ENCODE peak calls at places on chromosomes 7 and 10, in ten cellular contexts. J, U, T, D, C, H, O, F, K and Z are unnamed samples.

GRCh38 chr10:127525686-127526085 is 23.4 kb upstream of the NPS start:
- DNase-seq in C (no peak), K (no peak), J (no peak), T (no peak), D (no peak), F (no peak), H (no peak), U (no peak), O (no peak), Z (no peak)

GRCh38 chr7:157664866-157665633 is 328.2 kb downstream of the DNAJB6 start:
- DNase-seq in J (no peak), C (no peak), F (no peak), O (no peak), U (no peak), T (no peak), D (no peak), K (no peak), H (no peak), Z (no peak)

GRCh38 chr10:21184216-21184615 is 287.1 kb upstream of the NEBL start:
- DNase-seq in H (no peak), O (no peak), D (no peak), U (no peak), F (no peak), C (no peak), J (peak; percentile 62), K (no peak), T (no peak), Z (peak; percentile 65)

GRCh38 chr10:87763086-87763861 is 54.8 kb downstream of the ATAD1 start:
- DNase-seq in U (no peak), J (no peak), D (no peak), H (no peak), K (no peak), F (no peak), O (no peak), T (no peak), C (no peak), Z (no peak)

GRCh38 chr7:149598721-149599308 is 101.2 kb upstream of the ZNF746 start:
- DNase-seq in D (peak; percentile 57), U (peak; percentile 35), H (peak; percentile 65), F (peak; percentile 22), O (no peak), T (no peak), J (peak; percentile 53), K (peak; percentile 31), C (peak; percentile 53), Z (peak; percentile 20)

GRCh38 chr10:62870866-62871265 is 54.7 kb upstream of the EGR2 start:
- DNase-seq in J (no peak), F (no peak), C (no peak), U (no peak), D (no peak), H (peak; percentile 84), T (no peak), K (peak; percentile 54), O (no peak), Z (no peak)

GRCh38 chr10:71333154-71333887 is 14.3 kb downstream of the SLC29A3 start:
- DNase-seq in F (no peak), U (no peak), K (no peak), H (no peak), O (no peak), T (no peak), D (no peak), J (no peak), C (peak; percentile 59), Z (no peak)

GRCh38 chr10:121078036-121078435 is 226.9 kb downstream of the WDR11 start:
- DNase-seq in F (no peak), H (no peak), U (no peak), C (no peak), T (no peak), K (no peak), J (no peak), O (no peak), D (no peak), Z (no peak)

GRCh38 chr10:122374859-122375721 is 582 bp downstream of the PLEKHA1 start:
- DNase-seq in T (no peak), U (peak; percentile 49), F (peak; percentile 27), C (peak; percentile 64), H (peak; percentile 89), J (peak; percentile 42), K (peak; percentile 79), O (peak; percentile 60), D (peak; percentile 59), Z (peak; percentile 81)

GRCh38 chr10:14834588-14834987 is 3.2 kb downstream of the CDNF start:
- DNase-seq in C (no peak), O (no peak), F (no peak), T (no peak), K (no peak), H (no peak), U (no peak), J (no peak), D (no peak), Z (no peak)

GRCh38 chr10:104045151-104046089 is 40.3 kb downstream of the COL17A1 start:
- DNase-seq in J (peak; percentile 87), K (peak; percentile 51), H (peak; percentile 35), U (peak; percentile 86), T (no peak), D (peak; percentile 67), O (peak; percentile 59), F (peak; percentile 68), C (peak; percentile 37), Z (peak; percentile 67)

GRCh38 chr7:135994466-135995205 is 17.5 kb upstream of the MTPN start:
- DNase-seq in K (no peak), T (no peak), U (no peak), C (no peak), H (no peak), D (no peak), J (peak; percentile 44), O (no peak), F (no peak), Z (no peak)

GRCh38 chr7:130207642-130208041 is at the start of gene SSMEM1:
- DNase-seq in C (peak; percentile 27), U (no peak), F (no peak), D (no peak), J (peak; percentile 70), H (no peak), T (no peak), O (no peak), K (no peak), Z (peak; percentile 83)

GRCh38 chr7:13982940-13983677 is 6.4 kb downstream of the ETV1 start:
- DNase-seq in K (no peak), J (peak; percentile 39), O (no peak), T (no peak), H (no peak), C (no peak), F (no peak), U (no peak), D (no peak), Z (peak; percentile 8)

GRCh38 chr7:98879198-98879988 is 1.1 kb downstream of the TRRAP start:
- DNase-seq in J (no peak), K (peak; percentile 77), O (no peak), H (peak; percentile 89), D (no peak), C (peak; percentile 29), F (no peak), U (peak; percentile 36), T (no peak), Z (no peak)
- TF ChIP-seq CTCF in J (no peak), K (peak; percentile 50), O (no peak), H (peak; percentile 51), D (peak; percentile 10), C (peak; percentile 0), F (peak; percentile 29), U (no peak), T (no peak), Z (peak; percentile 10)

DNA sequence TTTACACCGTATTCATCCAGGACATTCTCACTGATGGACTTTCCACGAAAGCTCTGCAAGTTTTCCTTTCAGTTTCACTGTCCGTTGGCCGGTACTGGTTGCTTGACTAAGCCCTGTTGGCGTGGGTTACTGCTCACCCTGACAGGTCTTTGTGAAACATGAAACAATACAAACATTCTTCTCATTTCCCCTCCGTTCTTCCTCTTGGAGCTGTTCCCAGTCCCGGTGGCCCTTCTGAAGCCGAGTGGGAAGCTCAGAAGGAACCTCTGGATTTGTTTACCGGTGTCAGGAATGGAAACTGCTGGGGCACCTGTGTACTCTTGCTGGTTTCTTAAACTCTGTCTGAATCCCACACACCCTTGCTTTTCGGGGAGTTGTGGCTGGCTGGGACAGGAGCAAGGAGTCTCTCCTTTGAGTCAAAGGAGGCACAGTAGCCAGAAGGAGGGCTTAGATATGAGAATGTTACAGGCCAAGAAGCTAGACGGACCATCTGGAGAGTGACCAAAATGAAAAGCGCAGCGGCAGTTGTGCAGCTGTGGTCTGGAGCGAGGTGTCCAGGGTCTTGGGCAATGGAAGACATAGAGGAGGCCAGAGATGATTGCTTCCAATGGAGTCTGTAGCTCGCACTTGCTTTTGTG is 45.7 kb downstream of the LYZL2 start:
- DNase-seq in D (peak; percentile 29), U (peak; percentile 74), C (peak; percentile 36), O (peak; percentile 75), K (peak; percentile 34), T (peak; percentile 22), F (peak; percentile 65), J (peak; percentile 91), H (peak; percentile 77), Z (peak; percentile 50)
- TF ChIP-seq CTCF in D (no peak), U (no peak), C (no peak), O (no peak), K (no peak), T (no peak), F (no peak), J (no peak), H (no peak), Z (no peak)

DNA sequence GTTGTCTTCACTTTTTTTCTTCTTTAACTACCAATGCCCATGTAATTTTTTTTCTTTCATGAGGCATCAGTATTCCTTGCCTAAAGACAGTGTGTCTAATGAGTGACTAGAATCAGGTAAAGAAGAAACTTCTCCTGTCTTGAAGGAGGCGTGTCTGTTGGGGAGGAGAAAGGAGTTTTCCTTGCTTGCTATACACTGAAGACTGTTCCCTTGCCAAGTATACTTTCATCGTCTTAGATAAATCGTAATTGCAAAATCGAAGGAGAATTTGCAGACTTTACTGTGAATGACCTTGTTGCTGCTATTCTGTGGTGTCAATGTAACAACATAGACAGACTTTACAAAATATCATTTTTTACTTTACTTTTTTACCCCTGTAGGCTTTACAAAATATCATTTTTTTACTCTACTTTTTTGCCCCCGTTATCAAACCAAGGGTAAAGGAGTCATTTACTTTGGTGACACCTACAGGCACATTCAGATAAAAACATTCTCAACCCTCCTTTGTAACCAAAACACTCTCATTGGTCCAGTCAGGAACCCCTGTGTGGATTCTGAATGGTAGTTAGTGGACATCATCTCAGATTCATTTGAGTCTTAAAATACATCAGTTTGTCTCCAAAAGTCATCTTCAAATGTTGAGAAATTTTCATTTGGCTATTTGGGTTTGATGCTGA is 232.4 kb downstream of the AHR start:
- DNase-seq in F (no peak), D (no peak), C (peak; percentile 49), U (no peak), H (peak; percentile 41), J (peak; percentile 84), O (no peak), K (peak; percentile 20), T (no peak), Z (no peak)
- TF ChIP-seq CTCF in F (peak; percentile 10), D (peak; percentile 15), C (peak; percentile 28), U (peak; percentile 32), H (peak; percentile 18), J (peak; percentile 22), O (no peak), K (peak; percentile 46), T (no peak), Z (no peak)

GRCh38 chr7:113159746-113160339 is 41.5 kb upstream of the SMIM30 start:
- DNase-seq in C (peak; percentile 68), K (peak; percentile 25), H (peak; percentile 33), U (peak; percentile 16), O (no peak), D (peak; percentile 26), J (peak; percentile 53), F (peak; percentile 15), T (no peak), Z (peak; percentile 46)
- TF ChIP-seq CTCF in C (peak; percentile 76), K (peak; percentile 63), H (peak; percentile 66), U (peak; percentile 54), O (no peak), D (peak; percentile 68), J (peak; percentile 80), F (peak; percentile 84), T (peak; percentile 39), Z (peak; percentile 82)

GRCh38 chr10:63889756-63890155 is 368.6 kb downstream of the REEP3 start:
- DNase-seq in C (no peak), K (no peak), H (no peak), O (no peak), U (no peak), D (no peak), T (no peak), F (no peak), J (no peak), Z (no peak)
- TF ChIP-seq CTCF in C (no peak), K (no peak), H (no peak), O (no peak), U (no peak), D (no peak), T (no peak), F (no peak), J (no peak), Z (no peak)